ENCODE peak calls at places on chromosomes 3 and 15, in eight cellular contexts. K, N, O, F, C, Z, R and W are unnamed samples.

GRCh38 chr3:151971814-151972579 is 98.6 kb downstream of the SUCNR1 start:
- DNase-seq in K (peak; percentile 5), N (no peak), O (no peak), F (no peak), C (no peak), Z (no peak), R (no peak), W (peak; percentile 52)

GRCh38 chr3:122168044-122168443 is 15.4 kb upstream of the CASR start:
- DNase-seq in K (no peak), N (no peak), O (no peak), F (no peak), C (no peak), Z (no peak), R (no peak), W (no peak)

GRCh38 chr15:22823495-22824128 is 14.9 kb upstream of the NIPA2 start:
- DNase-seq in K (no peak), N (no peak), O (no peak), F (no peak), C (no peak), Z (no peak), R (no peak), W (no peak)

GRCh38 chr3:44055951-44056350 is 185.7 kb upstream of the TOPAZ1 start:
- DNase-seq in K (no peak), N (peak; percentile 78), O (no peak), F (no peak), C (no peak), Z (no peak), R (peak; percentile 50), W (no peak)

GRCh38 chr3:127680146-127680661 is 7.5 kb downstream of the ABTB1 start:
- DNase-seq in K (no peak), N (no peak), O (no peak), F (no peak), C (no peak), Z (no peak), R (no peak), W (no peak)

GRCh38 chr3:2599471-2599870 is 500.8 kb downstream of the CNTN4 start:
- DNase-seq in K (no peak), N (no peak), O (no peak), F (no peak), C (no peak), Z (no peak), R (no peak), W (no peak)

GRCh38 chr15:26477044-26477443 is 295.8 kb downstream of the GABRB3 start:
- DNase-seq in K (no peak), N (no peak), O (no peak), F (no peak), C (no peak), Z (no peak), R (no peak), W (no peak)

GRCh38 chr3:160331127-160331937 is 67.7 kb downstream of the IFT80 start:
- DNase-seq in K (no peak), N (peak; percentile 84), O (peak; percentile 69), F (no peak), C (peak; percentile 58), Z (peak; percentile 37), R (peak; percentile 93), W (peak; percentile 21)

GRCh38 chr3:175163686-175164085 is 304.6 kb downstream of the NAALADL2 start:
- DNase-seq in K (no peak), N (peak; percentile 51), O (no peak), F (no peak), C (no peak), Z (no peak), R (no peak), W (no peak)

GRCh38 chr15:26721231-26721630 is 51.6 kb downstream of the GABRB3 start:
- DNase-seq in K (peak; percentile 92), N (no peak), O (no peak), F (no peak), C (no peak), Z (no peak), R (no peak), W (no peak)

GRCh38 chr3:45929042-45929679 is 14.1 kb upstream of the CXCR6 start:
- DNase-seq in K (peak; percentile 64), N (no peak), O (peak; percentile 12), F (no peak), C (no peak), Z (peak; percentile 70), R (peak; percentile 30), W (peak; percentile 54)

GRCh38 chr15:80339601-80340000 is 64.6 kb upstream of the ARNT2 start:
- DNase-seq in K (no peak), N (no peak), O (no peak), F (no peak), C (no peak), Z (no peak), R (no peak), W (no peak)

GRCh38 chr15:82677720-82678323 is 30.7 kb upstream of the CPEB1 start:
- DNase-seq in K (no peak), N (no peak), O (no peak), F (no peak), C (no peak), Z (peak; percentile 40), R (no peak), W (no peak)

GRCh38 chr15:72588096-72588495 is 66.4 kb upstream of the GOLGA6B start:
- DNase-seq in K (no peak), N (no peak), O (no peak), F (no peak), C (no peak), Z (no peak), R (no peak), W (no peak)

GRCh38 chr15:48631191-48631770 is 14.2 kb downstream of the FBN1 start:
- DNase-seq in K (peak; percentile 20), N (no peak), O (no peak), F (no peak), C (no peak), Z (peak; percentile 39), R (peak; percentile 29), W (no peak)

GRCh38 chr15:77029166-77030041 is 34.5 kb downstream of the PSTPIP1 start:
- DNase-seq in K (no peak), N (no peak), O (no peak), F (no peak), C (no peak), Z (peak; percentile 22), R (no peak), W (no peak)

GRCh38 chr3:105674437-105675065 is 194.3 kb downstream of the CBLB start:
- DNase-seq in K (no peak), N (no peak), O (no peak), F (no peak), C (no peak), Z (no peak), R (no peak), W (no peak)

GRCh38 chr15:34644061-34644460 is 60.6 kb upstream of the GOLGA8B start:
- DNase-seq in K (no peak), N (peak; percentile 91), O (no peak), F (no peak), C (peak; percentile 56), Z (no peak), R (peak; percentile 87), W (no peak)

GRCh38 chr3:16148783-16149182 is 25.7 kb upstream of the GALNT15 start:
- DNase-seq in K (no peak), N (peak; percentile 93), O (peak; percentile 95), F (no peak), C (no peak), Z (no peak), R (peak; percentile 98), W (peak; percentile 39)

GRCh38 chr15:26129852-26130251 is 266.7 kb upstream of the ATP10A start:
- DNase-seq in K (peak; percentile 70), N (no peak), O (no peak), F (no peak), C (no peak), Z (no peak), R (no peak), W (no peak)

GRCh38 chr3:118705827-118706226 is 328.8 kb downstream of the IGSF11 start:
- DNase-seq in K (no peak), N (no peak), O (no peak), F (no peak), C (no peak), Z (no peak), R (no peak), W (no peak)

GRCh38 chr3:186476044-186476468 is 68.1 kb downstream of the CRYGS start:
- DNase-seq in K (no peak), N (no peak), O (no peak), F (peak; percentile 4), C (peak; percentile 48), Z (no peak), R (peak; percentile 10), W (no peak)

GRCh38 chr15:74234598-74234875 is 1.6 kb upstream of the CCDC33 start:
- DNase-seq in K (no peak), N (no peak), O (no peak), F (no peak), C (no peak), Z (no peak), R (no peak), W (no peak)

GRCh38 chr15:39935241-39935640 is 1.3 kb downstream of the EIF2AK4 start:
- DNase-seq in K (no peak), N (no peak), O (no peak), F (no peak), C (no peak), Z (no peak), R (no peak), W (no peak)
- H3K4me3 ChIP-seq in K (peak overlapping the region; percentile 89), N (peak overlapping the region; percentile 95), O (no peak overlapping the region), F (peak overlapping the region; percentile 79), C (peak overlapping the region; percentile 76), Z (no peak overlapping the region), R (peak overlapping the region; percentile 86), W (no peak overlapping the region)

GRCh38 chr3:12380408-12380795 is 91.5 kb downstream of the PPARG start:
- DNase-seq in K (no peak), N (peak; percentile 59), O (no peak), F (no peak), C (no peak), Z (no peak), R (no peak), W (no peak)
- TF ChIP-seq EZH2 in K (no peak), N (no peak), O (no peak), F (no peak), C (no peak), Z (no peak), R (no peak), W (no peak)

GRCh38 chr3:53255360-53255774 is 455 bp downstream of the TKT start:
- DNase-seq in K (no peak), N (no peak), O (peak; percentile 35), F (no peak), C (peak; percentile 26), Z (no peak), R (no peak), W (peak; percentile 64)
- H3K4me3 ChIP-seq in K (peak overlapping the region; percentile 100), N (peak overlapping the region; percentile 93), O (peak overlapping the region; percentile 98), F (peak overlapping the region; percentile 89), C (peak overlapping the region; percentile 75), Z (peak overlapping the region; percentile 85), R (peak overlapping the region; percentile 97), W (peak overlapping the region; percentile 92)

GRCh38 chr15:42491540-42492225 is 742 bp upstream of the ZNF106 start:
- DNase-seq in K (no peak), N (peak; percentile 74), O (no peak), F (peak; percentile 41), C (peak; percentile 41), Z (no peak), R (peak; percentile 48), W (peak; percentile 20)

GRCh38 chr15:42493694-42494093 is 1.7 kb upstream of the SNAP23 start:
- DNase-seq in K (no peak), N (no peak), O (no peak), F (no peak), C (no peak), Z (no peak), R (no peak), W (no peak)

GRCh38 chr15:42494998-42495360 is 455 bp upstream of the SNAP23 start:
- DNase-seq in K (peak; percentile 36), N (peak; percentile 65), O (peak; percentile 86), F (peak; percentile 28), C (peak; percentile 64), Z (peak; percentile 46), R (peak; percentile 63), W (peak; percentile 74)

GRCh38 chr15:42490246-42490742 is 647 bp downstream of the ZNF106 start:
- DNase-seq in K (no peak), N (no peak), O (peak; percentile 44), F (no peak), C (peak; percentile 25), Z (no peak), R (peak; percentile 20), W (no peak)

GRCh38 chr15:42490743-42491539 is at the start of gene ZNF106:
- DNase-seq in K (peak; percentile 96), N (peak; percentile 84), O (peak; percentile 93), F (peak; percentile 58), C (peak; percentile 84), Z (peak; percentile 94), R (peak; percentile 93), W (peak; percentile 94)
- TF ChIP-seq EZH2 in K (no peak), N (no peak), O (no peak), F (no peak), C (no peak), Z (no peak), R (no peak), W (no peak)